ENCODE peak calls at places on chromosomes 6 and 20, in nine cellular contexts. One of them, this sample, is unnamed.
A peak's percentile ranks its signal among the peaks of the same experiment; 100 is the strongest.

GRCh38 chr20:57717797-57718196 is 8.0 kb upstream of the PMEPA1 start:
- DNase-seq in stimulated activated CD8-positive, alpha-beta memory T cell treated with anti-CD3 and anti-CD28 coated beads, Interleukin-4, amount 100 ng/mL, for 24 hours: no peak
- DNase-seq in HFF-Myc: no peak
- DNase-seq in HCT116: no peak
- DNase-seq in ureter: no peak
- DNase-seq in ELR: peak; percentile 55
- DNase-seq in Ammon's horn: no peak
- DNase-seq in psoas muscle: no peak
- DNase-seq in IMR-90: no peak
- DNase-seq in this sample: no peak

GRCh38 chr6:77178821-77179220 is 284.5 kb downstream of the HTR1B start:
- DNase-seq in IMR-90: peak; percentile 84
- DNase-seq in HCT116: no peak
- DNase-seq in Ammon's horn: no peak
- DNase-seq in ELR: peak; percentile 73
- DNase-seq in stimulated activated CD8-positive, alpha-beta memory T cell treated with anti-CD3 and anti-CD28 coated beads, Interleukin-4, amount 100 ng/mL, for 24 hours: no peak
- DNase-seq in ureter: no peak
- DNase-seq in psoas muscle: no peak
- DNase-seq in HFF-Myc: no peak
- DNase-seq in this sample: no peak

GRCh38 chr6:45970326-45970725 is 45.3 kb downstream of the CLIC5 start:
- DNase-seq in ELR: no peak
- DNase-seq in ureter: no peak
- DNase-seq in stimulated activated CD8-positive, alpha-beta memory T cell treated with anti-CD3 and anti-CD28 coated beads, Interleukin-4, amount 100 ng/mL, for 24 hours: no peak
- DNase-seq in HFF-Myc: no peak
- DNase-seq in IMR-90: no peak
- DNase-seq in Ammon's horn: no peak
- DNase-seq in psoas muscle: no peak
- DNase-seq in HCT116: no peak
- DNase-seq in this sample: no peak

GRCh38 chr6:218153-219018 is 73.9 kb upstream of the DUSP22 start:
- DNase-seq in psoas muscle: no peak
- DNase-seq in HCT116: no peak
- DNase-seq in stimulated activated CD8-positive, alpha-beta memory T cell treated with anti-CD3 and anti-CD28 coated beads, Interleukin-4, amount 100 ng/mL, for 24 hours: no peak
- DNase-seq in HFF-Myc: no peak
- DNase-seq in ureter: no peak
- DNase-seq in Ammon's horn: no peak
- DNase-seq in ELR: no peak
- DNase-seq in IMR-90: no peak
- DNase-seq in this sample: no peak

GRCh38 chr6:116118608-116119007 is 7.3 kb downstream of the COL10A1 start:
- DNase-seq in ELR: peak; percentile 80
- DNase-seq in HFF-Myc: no peak
- DNase-seq in Ammon's horn: no peak
- DNase-seq in ureter: no peak
- DNase-seq in HCT116: no peak
- DNase-seq in IMR-90: peak; percentile 13
- DNase-seq in psoas muscle: no peak
- DNase-seq in stimulated activated CD8-positive, alpha-beta memory T cell treated with anti-CD3 and anti-CD28 coated beads, Interleukin-4, amount 100 ng/mL, for 24 hours: no peak
- DNase-seq in this sample: no peak

GRCh38 chr6:22350109-22350508 is 53.3 kb upstream of the PRL start:
- DNase-seq in Ammon's horn: no peak
- DNase-seq in HFF-Myc: no peak
- DNase-seq in IMR-90: peak; percentile 32
- DNase-seq in stimulated activated CD8-positive, alpha-beta memory T cell treated with anti-CD3 and anti-CD28 coated beads, Interleukin-4, amount 100 ng/mL, for 24 hours: no peak
- DNase-seq in ureter: no peak
- DNase-seq in ELR: no peak
- DNase-seq in HCT116: no peak
- DNase-seq in psoas muscle: no peak
- DNase-seq in this sample: no peak

GRCh38 chr20:829531-829930 is 4.0 kb upstream of the FAM110A start:
- DNase-seq in Ammon's horn: no peak
- DNase-seq in stimulated activated CD8-positive, alpha-beta memory T cell treated with anti-CD3 and anti-CD28 coated beads, Interleukin-4, amount 100 ng/mL, for 24 hours: no peak
- DNase-seq in psoas muscle: no peak
- DNase-seq in ureter: no peak
- DNase-seq in ELR: peak; percentile 19
- DNase-seq in IMR-90: peak; percentile 17
- DNase-seq in HCT116: no peak
- DNase-seq in HFF-Myc: no peak
- DNase-seq in this sample: no peak

GRCh38 chr6:89051725-89052124 is 28.8 kb upstream of the PNRC1 start:
- DNase-seq in ureter: no peak
- DNase-seq in ELR: no peak
- DNase-seq in HFF-Myc: no peak
- DNase-seq in IMR-90: no peak
- DNase-seq in stimulated activated CD8-positive, alpha-beta memory T cell treated with anti-CD3 and anti-CD28 coated beads, Interleukin-4, amount 100 ng/mL, for 24 hours: no peak
- DNase-seq in Ammon's horn: no peak
- DNase-seq in psoas muscle: no peak
- DNase-seq in HCT116: no peak
- DNase-seq in this sample: no peak

GRCh38 chr6:116064626-116065025 is 3.9 kb upstream of the FRK start:
- DNase-seq in psoas muscle: no peak
- DNase-seq in stimulated activated CD8-positive, alpha-beta memory T cell treated with anti-CD3 and anti-CD28 coated beads, Interleukin-4, amount 100 ng/mL, for 24 hours: no peak
- DNase-seq in HFF-Myc: no peak
- DNase-seq in ELR: no peak
- DNase-seq in Ammon's horn: no peak
- DNase-seq in ureter: no peak
- DNase-seq in HCT116: no peak
- DNase-seq in IMR-90: no peak
- DNase-seq in this sample: no peak

GRCh38 chr6:154092336-154092962 is 53.4 kb downstream of the OPRM1 start:
- DNase-seq in psoas muscle: no peak
- DNase-seq in stimulated activated CD8-positive, alpha-beta memory T cell treated with anti-CD3 and anti-CD28 coated beads, Interleukin-4, amount 100 ng/mL, for 24 hours: no peak
- DNase-seq in HCT116: no peak
- DNase-seq in ureter: no peak
- DNase-seq in HFF-Myc: no peak
- DNase-seq in ELR: no peak
- DNase-seq in IMR-90: no peak
- DNase-seq in Ammon's horn: no peak
- DNase-seq in this sample: no peak

GRCh38 chr6:125593746-125594145 is 155.7 kb upstream of the HEY2 start:
- DNase-seq in ureter: no peak
- DNase-seq in IMR-90: no peak
- DNase-seq in psoas muscle: no peak
- DNase-seq in ELR: no peak
- DNase-seq in HFF-Myc: no peak
- DNase-seq in HCT116: no peak
- DNase-seq in Ammon's horn: no peak
- DNase-seq in stimulated activated CD8-positive, alpha-beta memory T cell treated with anti-CD3 and anti-CD28 coated beads, Interleukin-4, amount 100 ng/mL, for 24 hours: no peak
- DNase-seq in this sample: no peak

GRCh38 chr20:3778976-3779375 is 2.3 kb downstream of the SPEF1 start:
- DNase-seq in stimulated activated CD8-positive, alpha-beta memory T cell treated with anti-CD3 and anti-CD28 coated beads, Interleukin-4, amount 100 ng/mL, for 24 hours: no peak
- DNase-seq in HFF-Myc: no peak
- DNase-seq in ELR: no peak
- DNase-seq in HCT116: no peak
- DNase-seq in Ammon's horn: no peak
- DNase-seq in psoas muscle: no peak
- DNase-seq in ureter: no peak
- DNase-seq in IMR-90: no peak
- DNase-seq in this sample: no peak

GRCh38 chr20:44092551-44093248 is 94.3 kb downstream of the JPH2 start:
- DNase-seq in ELR: peak; percentile 76
- DNase-seq in IMR-90: peak; percentile 49
- DNase-seq in stimulated activated CD8-positive, alpha-beta memory T cell treated with anti-CD3 and anti-CD28 coated beads, Interleukin-4, amount 100 ng/mL, for 24 hours: no peak
- DNase-seq in HCT116: no peak
- DNase-seq in ureter: no peak
- DNase-seq in Ammon's horn: peak; percentile 31
- DNase-seq in HFF-Myc: no peak
- DNase-seq in psoas muscle: no peak
- DNase-seq in this sample: no peak

GRCh38 chr6:38676236-38676973 is 26.5 kb downstream of the GLO1 start:
- DNase-seq in psoas muscle: no peak
- DNase-seq in ELR: no peak
- DNase-seq in HCT116: no peak
- DNase-seq in stimulated activated CD8-positive, alpha-beta memory T cell treated with anti-CD3 and anti-CD28 coated beads, Interleukin-4, amount 100 ng/mL, for 24 hours: no peak
- DNase-seq in ureter: no peak
- DNase-seq in HFF-Myc: no peak
- DNase-seq in IMR-90: no peak
- DNase-seq in Ammon's horn: no peak
- DNase-seq in this sample: no peak

GRCh38 chr6:169592558-169592957 is 109.3 kb downstream of the WDR27 start:
- DNase-seq in ELR: peak; percentile 53
- DNase-seq in Ammon's horn: no peak
- DNase-seq in HFF-Myc: peak; percentile 21
- DNase-seq in psoas muscle: no peak
- DNase-seq in ureter: no peak
- DNase-seq in IMR-90: peak; percentile 79
- DNase-seq in stimulated activated CD8-positive, alpha-beta memory T cell treated with anti-CD3 and anti-CD28 coated beads, Interleukin-4, amount 100 ng/mL, for 24 hours: no peak
- DNase-seq in HCT116: no peak
- DNase-seq in this sample: no peak

GRCh38 chr6:36127462-36128016 is 2.8 kb upstream of the MAPK13 start:
- DNase-seq in IMR-90: peak; percentile 91
- DNase-seq in HCT116: no peak
- DNase-seq in Ammon's horn: no peak
- DNase-seq in HFF-Myc: no peak
- DNase-seq in ELR: peak; percentile 97
- DNase-seq in stimulated activated CD8-positive, alpha-beta memory T cell treated with anti-CD3 and anti-CD28 coated beads, Interleukin-4, amount 100 ng/mL, for 24 hours: no peak
- DNase-seq in psoas muscle: peak; percentile 72
- DNase-seq in ureter: no peak
- DNase-seq in this sample: no peak

GRCh38 chr6:133865680-133866079 is 23.2 kb upstream of the TCF21 start:
- DNase-seq in Ammon's horn: no peak
- DNase-seq in HCT116: no peak
- DNase-seq in ureter: no peak
- DNase-seq in HFF-Myc: no peak
- DNase-seq in ELR: no peak
- DNase-seq in stimulated activated CD8-positive, alpha-beta memory T cell treated with anti-CD3 and anti-CD28 coated beads, Interleukin-4, amount 100 ng/mL, for 24 hours: no peak
- DNase-seq in psoas muscle: no peak
- DNase-seq in IMR-90: no peak
- DNase-seq in this sample: no peak

GRCh38 chr6:42313941-42314570 is 96.4 kb upstream of the MRPS10 start:
- DNase-seq in HCT116: no peak
- DNase-seq in ELR: peak; percentile 65
- DNase-seq in IMR-90: peak; percentile 86
- DNase-seq in psoas muscle: no peak
- DNase-seq in ureter: no peak
- DNase-seq in stimulated activated CD8-positive, alpha-beta memory T cell treated with anti-CD3 and anti-CD28 coated beads, Interleukin-4, amount 100 ng/mL, for 24 hours: no peak
- DNase-seq in Ammon's horn: no peak
- DNase-seq in HFF-Myc: no peak
- DNase-seq in this sample: no peak

GRCh38 chr6:16319813-16320532 is 81.6 kb downstream of the GMPR start:
- DNase-seq in Ammon's horn: peak; percentile 84
- DNase-seq in ureter: no peak
- DNase-seq in psoas muscle: peak; percentile 92
- DNase-seq in HFF-Myc: peak; percentile 79
- DNase-seq in ELR: peak; percentile 94
- DNase-seq in stimulated activated CD8-positive, alpha-beta memory T cell treated with anti-CD3 and anti-CD28 coated beads, Interleukin-4, amount 100 ng/mL, for 24 hours: peak; percentile 42
- DNase-seq in IMR-90: peak; percentile 98
- DNase-seq in HCT116: peak; percentile 59
- DNase-seq in this sample: no peak

GRCh38 chr6:28371706-28372451 is 22.1 kb downstream of the ZKSCAN3 start:
- DNase-seq in stimulated activated CD8-positive, alpha-beta memory T cell treated with anti-CD3 and anti-CD28 coated beads, Interleukin-4, amount 100 ng/mL, for 24 hours: no peak
- DNase-seq in HFF-Myc: no peak
- DNase-seq in psoas muscle: no peak
- DNase-seq in ureter: no peak
- DNase-seq in IMR-90: no peak
- DNase-seq in HCT116: no peak
- DNase-seq in ELR: no peak
- DNase-seq in Ammon's horn: no peak
- DNase-seq in this sample: no peak

GRCh38 chr6:43644940-43645612 is at the start of gene RSPH9:
- DNase-seq in ureter: no peak
- DNase-seq in stimulated activated CD8-positive, alpha-beta memory T cell treated with anti-CD3 and anti-CD28 coated beads, Interleukin-4, amount 100 ng/mL, for 24 hours: peak; percentile 49
- DNase-seq in Ammon's horn: no peak
- DNase-seq in ELR: peak; percentile 58
- DNase-seq in HFF-Myc: no peak
- DNase-seq in IMR-90: peak; percentile 44
- DNase-seq in HCT116: no peak
- DNase-seq in psoas muscle: peak; percentile 82
- DNase-seq in this sample: no peak

GRCh38 chr6:40807484-40807883 is 220.3 kb upstream of the LRFN2 start:
- DNase-seq in HCT116: no peak
- DNase-seq in IMR-90: no peak
- DNase-seq in HFF-Myc: no peak
- DNase-seq in Ammon's horn: peak; percentile 25
- DNase-seq in ELR: peak; percentile 58
- DNase-seq in psoas muscle: no peak
- DNase-seq in ureter: no peak
- DNase-seq in stimulated activated CD8-positive, alpha-beta memory T cell treated with anti-CD3 and anti-CD28 coated beads, Interleukin-4, amount 100 ng/mL, for 24 hours: no peak
- DNase-seq in this sample: no peak

GRCh38 chr6:62808575-62809293 is 402.5 kb upstream of the FKBP1C start:
- DNase-seq in stimulated activated CD8-positive, alpha-beta memory T cell treated with anti-CD3 and anti-CD28 coated beads, Interleukin-4, amount 100 ng/mL, for 24 hours: no peak
- DNase-seq in IMR-90: no peak
- DNase-seq in ureter: no peak
- DNase-seq in Ammon's horn: no peak
- DNase-seq in HCT116: no peak
- DNase-seq in HFF-Myc: no peak
- DNase-seq in psoas muscle: no peak
- DNase-seq in ELR: no peak
- DNase-seq in this sample: peak; percentile 5

GRCh38 chr20:33657704-33658095 is 4.4 kb upstream of the C20orf144 start:
- DNase-seq in IMR-90: no peak
- DNase-seq in ELR: no peak
- DNase-seq in Ammon's horn: no peak
- DNase-seq in psoas muscle: no peak
- DNase-seq in HFF-Myc: no peak
- DNase-seq in HCT116: no peak
- DNase-seq in stimulated activated CD8-positive, alpha-beta memory T cell treated with anti-CD3 and anti-CD28 coated beads, Interleukin-4, amount 100 ng/mL, for 24 hours: no peak
- DNase-seq in ureter: no peak
- DNase-seq in this sample: no peak

GRCh38 chr20:41782255-41782654 is 164.1 kb upstream of the CHD6 start:
- DNase-seq in HFF-Myc: no peak
- DNase-seq in psoas muscle: no peak
- DNase-seq in ureter: no peak
- DNase-seq in ELR: no peak
- DNase-seq in IMR-90: no peak
- DNase-seq in stimulated activated CD8-positive, alpha-beta memory T cell treated with anti-CD3 and anti-CD28 coated beads, Interleukin-4, amount 100 ng/mL, for 24 hours: no peak
- DNase-seq in Ammon's horn: no peak
- DNase-seq in HCT116: no peak
- DNase-seq in this sample: no peak

GRCh38 chr6:170294813-170295518 is 4.1 kb upstream of the DLL1 start:
- DNase-seq in ELR: no peak
- DNase-seq in IMR-90: no peak
- DNase-seq in psoas muscle: no peak
- DNase-seq in stimulated activated CD8-positive, alpha-beta memory T cell treated with anti-CD3 and anti-CD28 coated beads, Interleukin-4, amount 100 ng/mL, for 24 hours: no peak
- DNase-seq in HFF-Myc: no peak
- DNase-seq in Ammon's horn: no peak
- DNase-seq in ureter: no peak
- DNase-seq in HCT116: no peak
- DNase-seq in this sample: no peak

GRCh38 chr6:73700060-73700459 is 4.1 kb downstream of the CD109 start:
- DNase-seq in ELR: no peak
- DNase-seq in IMR-90: no peak
- DNase-seq in Ammon's horn: no peak
- DNase-seq in psoas muscle: no peak
- DNase-seq in stimulated activated CD8-positive, alpha-beta memory T cell treated with anti-CD3 and anti-CD28 coated beads, Interleukin-4, amount 100 ng/mL, for 24 hours: no peak
- DNase-seq in ureter: no peak
- DNase-seq in HFF-Myc: no peak
- DNase-seq in HCT116: no peak
- DNase-seq in this sample: no peak

GRCh38 chr6:95087394-95088097 is 489.8 kb upstream of the MANEA start:
- DNase-seq in stimulated activated CD8-positive, alpha-beta memory T cell treated with anti-CD3 and anti-CD28 coated beads, Interleukin-4, amount 100 ng/mL, for 24 hours: no peak
- DNase-seq in HCT116: peak; percentile 50
- DNase-seq in ureter: no peak
- DNase-seq in ELR: no peak
- DNase-seq in Ammon's horn: peak; percentile 76
- DNase-seq in IMR-90: peak; percentile 94
- DNase-seq in psoas muscle: no peak
- DNase-seq in HFF-Myc: no peak
- DNase-seq in this sample: peak; percentile 98

GRCh38 chr20:58150772-58151171 is 77.7 kb downstream of the ANKRD60 start:
- DNase-seq in ELR: no peak
- DNase-seq in Ammon's horn: no peak
- DNase-seq in stimulated activated CD8-positive, alpha-beta memory T cell treated with anti-CD3 and anti-CD28 coated beads, Interleukin-4, amount 100 ng/mL, for 24 hours: no peak
- DNase-seq in HFF-Myc: no peak
- DNase-seq in ureter: no peak
- DNase-seq in HCT116: no peak
- DNase-seq in psoas muscle: no peak
- DNase-seq in IMR-90: no peak
- DNase-seq in this sample: no peak

GRCh38 chr6:72826744-72827438 is 205.0 kb downstream of the KCNQ5 start:
- DNase-seq in stimulated activated CD8-positive, alpha-beta memory T cell treated with anti-CD3 and anti-CD28 coated beads, Interleukin-4, amount 100 ng/mL, for 24 hours: no peak
- DNase-seq in Ammon's horn: no peak
- DNase-seq in HFF-Myc: no peak
- DNase-seq in ELR: peak; percentile 92
- DNase-seq in HCT116: no peak
- DNase-seq in IMR-90: peak; percentile 59
- DNase-seq in ureter: no peak
- DNase-seq in psoas muscle: no peak
- DNase-seq in this sample: no peak

GRCh38 chr20:52965819-52966218 is 6.3 kb upstream of the TSHZ2 start:
- DNase-seq in IMR-90: no peak
- DNase-seq in ureter: no peak
- DNase-seq in ELR: no peak
- DNase-seq in psoas muscle: no peak
- DNase-seq in stimulated activated CD8-positive, alpha-beta memory T cell treated with anti-CD3 and anti-CD28 coated beads, Interleukin-4, amount 100 ng/mL, for 24 hours: no peak
- DNase-seq in HCT116: no peak
- DNase-seq in Ammon's horn: no peak
- DNase-seq in HFF-Myc: no peak
- DNase-seq in this sample: no peak

This sample was measured in NCI-H2081 treated with DMSO at 0.1 percent for 48 hours.